ENCODE peak calls at places on chromosomes 1 and 21, in four cellular contexts. D, E, Q and K are unnamed samples.

GRCh38 chr1:207463571-207463970 is 9.4 kb downstream of the CR2 start:
- DNase-seq in D (no peak), E (no peak), Q (no peak), K (no peak)

GRCh38 chr1:173392895-173393654 is 84.1 kb upstream of the PRDX6 start:
- DNase-seq in D (peak; percentile 54), E (no peak), Q (no peak), K (no peak)

GRCh38 chr1:20702416-20702815 is 15.4 kb downstream of the KIF17 start:
- DNase-seq in D (peak; percentile 48), E (no peak), Q (no peak), K (no peak)

GRCh38 chr1:151061012-151061401 is 810 bp downstream of the MLLT11 start:
- DNase-seq in D (peak; percentile 18), E (no peak), Q (no peak), K (no peak)

GRCh38 chr1:200979574-200980451 is 43.7 kb downstream of the KIF21B start:
- DNase-seq in D (peak; percentile 91), E (no peak), Q (peak; percentile 40), K (peak; percentile 81)

GRCh38 chr1:70143052-70143659 is 62.2 kb downstream of the LRRC40 start:
- DNase-seq in D (no peak), E (no peak), Q (no peak), K (no peak)

GRCh38 chr1:220513834-220514233 is 14.1 kb upstream of the MARK1 start:
- DNase-seq in D (no peak), E (no peak), Q (no peak), K (no peak)

GRCh38 chr21:17343055-17343454 is 169.8 kb upstream of the CXADR start:
- DNase-seq in D (peak; percentile 8), E (no peak), Q (no peak), K (no peak)

GRCh38 chr1:231517076-231517475 is 11.4 kb upstream of the TSNAX start:
- DNase-seq in D (no peak), E (no peak), Q (no peak), K (no peak)

GRCh38 chr21:35619184-35619583 is 441.1 kb downstream of the SETD4 start:
- DNase-seq in D (peak; percentile 14), E (no peak), Q (no peak), K (no peak)

GRCh38 chr1:27026621-27027574 is 14.2 kb upstream of the TENT5B start:
- DNase-seq in D (peak; percentile 90), E (no peak), Q (no peak), K (no peak)

DNA sequence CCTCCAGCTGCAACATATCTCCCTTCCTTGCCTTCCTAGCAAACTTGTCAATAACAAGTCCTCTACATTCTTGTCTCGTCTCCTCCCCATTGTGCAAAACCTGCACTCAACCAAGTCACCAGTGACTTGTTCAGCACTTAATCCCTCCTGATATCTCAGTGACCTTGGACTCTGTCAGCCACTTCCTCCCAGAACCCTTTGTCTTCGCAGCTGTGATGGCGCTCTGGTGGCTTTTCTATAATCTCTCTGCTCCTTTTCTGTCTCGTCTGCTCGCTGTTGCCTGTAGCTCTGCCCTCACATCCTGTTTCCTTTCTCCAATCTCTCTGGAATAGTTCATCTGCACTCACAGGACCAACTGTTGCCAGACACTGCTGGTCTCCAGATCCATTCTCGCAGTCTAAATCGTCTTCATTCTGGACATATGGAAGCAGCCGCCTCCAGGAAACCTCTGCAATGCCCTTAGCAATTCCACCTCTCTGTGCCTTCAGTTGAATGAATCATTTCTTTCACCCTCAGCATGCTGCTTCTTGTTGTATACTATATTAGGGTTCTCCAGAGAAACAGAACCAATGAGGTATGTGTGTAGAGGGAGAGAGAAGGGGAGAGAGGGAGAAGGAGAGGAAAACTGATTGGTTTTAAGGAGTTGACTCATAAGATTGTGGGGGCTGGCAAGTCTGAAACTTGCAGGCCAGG is 17.4 kb upstream of the IFNAR2 start:
- DNase-seq in D (peak; percentile 43), E (no peak), Q (no peak), K (no peak)
- TF ChIP-seq SPI1 in D (peak; percentile 94), E (peak; percentile 42), Q (peak; percentile 81), K (peak; percentile 69)

GRCh38 chr1:218361298-218362065 is 16.3 kb downstream of the TGFB2 start:
- DNase-seq in D (peak; percentile 22), E (no peak), Q (no peak), K (no peak)
- TF ChIP-seq SPI1 in D (no peak), E (no peak), Q (no peak), K (no peak)

GRCh38 chr21:33767236-33767635 is 124.9 kb downstream of the ITSN1 start:
- DNase-seq in D (no peak), E (no peak), Q (no peak), K (no peak)

GRCh38 chr21:33761104-33762036 is 119.1 kb downstream of the ITSN1 start:
- DNase-seq in D (peak; percentile 72), E (no peak), Q (peak; percentile 21), K (no peak)

GRCh38 chr21:33763573-33763881 is 121.2 kb downstream of the ITSN1 start:
- DNase-seq in D (no peak), E (no peak), Q (no peak), K (no peak)

GRCh38 chr21:33760641-33761103 is 118.4 kb downstream of the ITSN1 start:
- DNase-seq in D (no peak), E (no peak), Q (no peak), K (no peak)

DNA sequence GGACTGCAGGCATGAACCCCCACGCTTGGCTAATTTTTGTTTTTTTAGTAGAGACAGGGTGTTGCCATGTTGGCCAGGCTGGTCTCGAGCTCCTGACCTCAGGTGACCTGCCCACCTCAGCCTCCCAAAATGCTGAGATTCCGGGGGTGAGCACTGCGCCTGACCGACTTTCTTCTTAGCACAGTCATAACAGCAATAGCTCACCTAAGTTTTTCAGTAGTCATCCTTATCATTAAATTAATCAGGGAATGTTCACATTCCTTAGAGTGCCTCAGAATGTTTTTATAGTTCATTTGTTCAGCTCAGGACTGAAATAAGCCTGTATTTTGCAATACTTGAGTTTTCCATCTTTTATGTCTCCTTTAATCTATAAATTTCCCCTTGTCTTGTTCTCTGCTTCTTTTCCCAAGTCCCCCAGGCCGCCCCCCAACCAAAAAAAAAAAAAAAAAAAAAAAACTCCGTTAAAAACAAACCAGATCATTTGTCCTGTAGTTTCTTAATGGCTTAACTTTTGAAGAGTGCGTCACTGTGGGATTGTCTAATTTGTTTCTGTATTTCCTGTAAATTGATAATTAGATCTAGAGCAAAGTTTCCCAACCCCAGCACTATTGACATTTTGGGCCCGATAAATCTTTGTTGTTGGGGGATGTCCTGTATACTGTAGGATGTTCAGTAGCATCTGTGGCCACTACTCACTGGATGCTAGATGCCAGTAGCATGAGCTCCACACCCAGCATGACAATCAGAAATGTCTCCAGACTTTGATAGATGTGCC is 120.7 kb downstream of the ITSN1 start:
- DNase-seq in D (no peak), E (no peak), Q (no peak), K (no peak)
- TF ChIP-seq SPI1 in D (no peak), E (no peak), Q (no peak), K (no peak)

DNA sequence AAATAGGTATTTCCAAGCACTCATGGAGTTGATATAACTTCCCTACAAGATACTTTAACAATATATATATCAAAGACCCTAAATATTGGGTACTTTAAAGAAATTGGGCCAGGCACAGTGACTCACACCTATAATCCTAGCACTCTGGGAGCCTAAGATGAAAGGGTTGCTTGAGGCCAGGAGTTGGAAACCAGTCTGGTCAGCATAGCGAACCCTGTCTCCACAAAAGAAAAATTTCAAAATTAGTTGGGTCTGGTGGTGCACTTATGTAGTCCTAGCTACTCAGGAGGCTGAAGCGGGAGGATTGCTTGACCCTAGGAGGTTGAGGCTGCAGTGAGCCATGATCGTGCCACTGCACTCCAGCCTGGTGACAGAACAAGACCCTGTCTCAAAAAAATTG is 393.9 kb upstream of the DEPDC1 start:
- DNase-seq in D (no peak), E (no peak), Q (no peak), K (no peak)
- TF ChIP-seq SPI1 in D (no peak), E (no peak), Q (no peak), K (no peak)

GRCh38 chr1:240683576-240683975 is 71.6 kb upstream of the GREM2 start:
- DNase-seq in D (no peak), E (no peak), Q (no peak), K (no peak)

GRCh38 chr1:240691521-240692338 is 79.8 kb upstream of the GREM2 start:
- DNase-seq in D (no peak), E (no peak), Q (no peak), K (no peak)

GRCh38 chr1:240682843-240683242 is 70.9 kb upstream of the GREM2 start:
- DNase-seq in D (no peak), E (no peak), Q (no peak), K (no peak)

GRCh38 chr1:240692339-240692705 is 80.4 kb upstream of the GREM2 start:
- DNase-seq in D (no peak), E (no peak), Q (no peak), K (no peak)

GRCh38 chr1:240687820-240688219 is 75.9 kb upstream of the GREM2 start:
- DNase-seq in D (no peak), E (no peak), Q (no peak), K (no peak)
- TF ChIP-seq SPI1 in D (no peak), E (no peak), Q (peak; percentile 10), K (no peak)

DNA sequence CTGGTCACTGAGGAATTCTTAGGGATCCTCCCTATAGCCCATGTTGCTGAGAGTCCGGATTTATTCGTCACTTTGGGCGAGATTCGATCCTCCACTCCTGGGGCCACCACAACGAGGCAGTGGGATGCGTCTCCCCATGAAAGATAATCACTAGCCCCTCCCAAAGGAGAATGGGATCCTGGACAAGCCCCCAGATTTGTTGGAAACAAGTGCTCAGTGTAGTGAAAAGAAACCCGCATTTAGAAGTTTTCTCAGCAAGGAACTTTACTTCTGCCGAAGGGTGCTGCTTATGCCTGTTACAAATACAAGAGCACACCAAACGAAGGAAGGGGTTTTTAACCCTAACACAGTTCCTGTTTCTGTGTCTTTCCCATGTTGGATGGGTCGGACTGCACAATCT is 83.3 kb downstream of the ZFYVE9 start:
- DNase-seq in D (no peak), E (no peak), Q (no peak), K (no peak)
- TF ChIP-seq SPI1 in D (peak; percentile 56), E (no peak), Q (no peak), K (no peak)

GRCh38 chr1:244731651-244732050 is 78.7 kb downstream of the DESI2 start:
- DNase-seq in D (no peak), E (no peak), Q (no peak), K (no peak)

GRCh38 chr1:244735404-244735803 is 82.5 kb downstream of the DESI2 start:
- DNase-seq in D (no peak), E (peak; percentile 7), Q (no peak), K (no peak)

GRCh38 chr1:244730934-244731434 is 78.1 kb downstream of the DESI2 start:
- DNase-seq in D (no peak), E (no peak), Q (no peak), K (no peak)

GRCh38 chr1:244732846-244733450 is 80.0 kb downstream of the DESI2 start:
- DNase-seq in D (no peak), E (no peak), Q (no peak), K (no peak)

GRCh38 chr1:244730153-244730933 is 77.4 kb downstream of the DESI2 start:
- DNase-seq in D (no peak), E (no peak), Q (peak; percentile 15), K (no peak)
- TF ChIP-seq SPI1 in D (no peak), E (no peak), Q (no peak), K (no peak)